ENCODE peak calls at places on chromosomes 6 and 20, in four cellular contexts. Z is heart left ventricle, M is IMR-90, K is Ammon's horn. V is an unnamed sample.

GRCh38 chr6:68400396-68400795 is 234.7 kb upstream of the ADGRB3 start:
- DNase-seq in M (no peak), K (no peak), Z (no peak), V (no peak)

GRCh38 chr20:20549267-20549612 is 163.2 kb downstream of the RALGAPA2 start:
- DNase-seq in M (no peak), K (no peak), Z (no peak), V (no peak)

GRCh38 chr20:39112196-39112743 is 150.1 kb downstream of the DHX35 start:
- DNase-seq in K (peak; percentile 64), M (peak; percentile 28), Z (peak; percentile 30), V (no peak)

GRCh38 chr20:56437196-56437960 is 25.3 kb downstream of the CASS4 start:
- DNase-seq in Z (no peak), K (no peak), M (no peak), V (no peak)

GRCh38 chr6:11309947-11310665 is 77.6 kb upstream of the NEDD9 start:
- DNase-seq in Z (no peak), M (peak; percentile 25), K (peak; percentile 54), V (no peak)

GRCh38 chr20:36717657-36718056 is 28.2 kb downstream of the NDRG3 start:
- DNase-seq in Z (no peak), K (peak; percentile 49), M (no peak), V (no peak)

GRCh38 chr6:121868191-121868590 is 432.7 kb downstream of the GJA1 start:
- DNase-seq in M (peak; percentile 44), K (no peak), Z (no peak), V (no peak)

GRCh38 chr6:165649701-165650137 is 13.3 kb downstream of the PDE10A start:
- DNase-seq in K (no peak), M (peak; percentile 93), Z (no peak), V (no peak)

GRCh38 chr6:21496749-21497148 is 96.8 kb upstream of the SOX4 start:
- DNase-seq in M (no peak), Z (no peak), K (no peak), V (no peak)

GRCh38 chr6:13413906-13414555 is 73.4 kb downstream of the GFOD1 start:
- DNase-seq in Z (peak; percentile 86), M (peak; percentile 34), K (peak; percentile 82), V (no peak)

GRCh38 chr6:1872649-1873131 is 263.0 kb downstream of the FOXC1 start:
- DNase-seq in Z (peak; percentile 55), K (peak; percentile 38), M (peak; percentile 79), V (no peak)

GRCh38 chr6:51976374-51976773 is 111.0 kb downstream of the PKHD1 start:
- DNase-seq in K (no peak), M (no peak), Z (no peak), V (no peak)

GRCh38 chr20:32894711-32895355 is 36.1 kb downstream of the EFCAB8 start:
- DNase-seq in Z (no peak), K (no peak), M (no peak), V (no peak)

GRCh38 chr6:24504642-24505586 is 10.1 kb downstream of the ALDH5A1 start:
- DNase-seq in Z (no peak), K (no peak), M (no peak), V (no peak)

GRCh38 chr6:148140772-148141557 is 201.7 kb upstream of the SASH1 start:
- DNase-seq in K (no peak), Z (no peak), M (no peak), V (no peak)

GRCh38 chr6:136945626-136946235 is 23.6 kb downstream of the SLC35D3 start:
- DNase-seq in M (no peak), K (no peak), Z (no peak), V (no peak)

GRCh38 chr20:39474829-39475228 is 512.7 kb downstream of the DHX35 start:
- DNase-seq in M (no peak), Z (no peak), K (no peak), V (no peak)

GRCh38 chr20:19913927-19914614 is 103.1 kb upstream of the NAA20 start:
- DNase-seq in K (no peak), Z (no peak), M (peak; percentile 51), V (no peak)

GRCh38 chr6:108561742-108562502 is 1.2 kb downstream of the FOXO3 start:
- DNase-seq in M (peak; percentile 31), Z (peak; percentile 41), K (peak; percentile 16), V (no peak)

GRCh38 chr6:129140571-129140970 is 257.6 kb downstream of the LAMA2 start:
- DNase-seq in M (peak; percentile 50), Z (peak; percentile 38), K (peak; percentile 22), V (no peak)

GRCh38 chr20:373171-373890 is 7.2 kb upstream of the TRIB3 start:
- DNase-seq in K (no peak), Z (peak; percentile 60), M (peak; percentile 92), V (no peak)

GRCh38 chr6:130760006-130760405 is 67.2 kb upstream of the SMLR1 start:
- DNase-seq in M (peak; percentile 61), K (no peak), Z (no peak), V (no peak)

GRCh38 chr20:11755071-11755881 is 162.4 kb upstream of the BTBD3 start:
- DNase-seq in M (no peak), Z (no peak), K (peak; percentile 81), V (no peak)

GRCh38 chr20:59024111-59024530 is 4.9 kb downstream of the TUBB1 start:
- DNase-seq in K (no peak), M (no peak), Z (no peak), V (no peak)

GRCh38 chr6:28053584-28053983 is 26.8 kb upstream of the ZNF165 start:
- DNase-seq in K (no peak), Z (no peak), M (no peak), V (no peak)

GRCh38 chr6:31203345-31203979 is 33.0 kb upstream of the POU5F1 start:
- DNase-seq in M (peak; percentile 71), K (no peak), Z (no peak), V (peak; percentile 43)

V was measured in T follicular helper cell.